ENCODE peak calls at places on chromosomes 6 and 20, in six cellular contexts. N is stimulated activated CD8-positive, alpha-beta memory T cell treated with anti-CD3 and anti-CD28 coated beads, Interleukin-4, amount 100 ng/mL, for 24 hours; J is Daoy; I is Caki2; G is NAMALWA; A is lower leg skin. U is an unnamed sample.

GRCh38 chr6:75870389-75870788 is 121.3 kb downstream of the MYO6 start:
- DNase-seq in N (no peak), J (no peak), I (no peak), G (no peak), A (no peak), U (no peak)

GRCh38 chr6:160445130-160445529 is 97.0 kb downstream of the SLC22A3 start:
- DNase-seq in N (no peak), J (no peak), I (no peak), G (no peak), A (no peak), U (no peak)

GRCh38 chr6:121544691-121545090 is 109.2 kb downstream of the GJA1 start:
- DNase-seq in N (no peak), J (no peak), I (no peak), G (no peak), A (no peak), U (no peak)

GRCh38 chr20:56005389-56005715 is at the start of gene CBLN4:
- DNase-seq in N (no peak), J (no peak), I (no peak), G (no peak), A (no peak), U (no peak)

GRCh38 chr6:34593741-34594140 is 37.6 kb upstream of the SPDEF start:
- DNase-seq in N (no peak), J (no peak), I (no peak), G (no peak), A (no peak), U (no peak)

GRCh38 chr6:107634147-107635057 is 144.5 kb downstream of the SOBP start:
- DNase-seq in N (no peak), J (no peak), I (no peak), G (no peak), A (no peak), U (no peak)

GRCh38 chr6:2351807-2352431 is 106.5 kb upstream of the GMDS start:
- DNase-seq in N (no peak), J (no peak), I (peak; percentile 30), G (no peak), A (no peak), U (no peak)

GRCh38 chr6:106100755-106101154 is 14.6 kb downstream of the PRDM1 start:
- DNase-seq in N (no peak), J (no peak), I (no peak), G (no peak), A (no peak), U (no peak)

GRCh38 chr20:36431604-36432003 is 109.7 kb upstream of the MYL9 start:
- DNase-seq in N (no peak), J (no peak), I (no peak), G (no peak), A (no peak), U (no peak)

GRCh38 chr20:9460518-9460917 is 53.9 kb upstream of the LAMP5 start:
- DNase-seq in N (no peak), J (peak; percentile 37), I (peak; percentile 15), G (no peak), A (no peak), U (no peak)

GRCh38 chr6:3526962-3527796 is 70.3 kb upstream of the SLC22A23 start:
- DNase-seq in N (no peak), J (no peak), I (no peak), G (no peak), A (no peak), U (no peak)

U was measured in NCI-H526.